ENCODE peak calls at places on chromosomes 11 and 22, in four cellular contexts. H is A549, W is GM12878, G is K562. D is an unnamed sample.

GRCh38 chr11:68946416-68947090 is 34.2 kb downstream of the MRGPRD start:
- DNase-seq in W (no peak), G (no peak), H (peak; percentile 31), D (no peak)

GRCh38 chr22:45731798-45732495 is 60.3 kb downstream of the ATXN10 start:
- DNase-seq in H (peak; percentile 28), G (no peak), W (no peak), D (peak; percentile 8)

GRCh38 chr11:126265801-126266200 is 2.9 kb downstream of the SRPRA start:
- DNase-seq in G (no peak), W (no peak), H (peak; percentile 8), D (no peak)

GRCh38 chr11:69274531-69275016 is 19.4 kb upstream of the MYEOV start:
- DNase-seq in G (no peak), W (no peak), H (no peak), D (no peak)

GRCh38 chr22:19957445-19957844 is 15.8 kb upstream of the TXNRD2 start:
- DNase-seq in H (no peak), G (no peak), W (no peak), D (no peak)

GRCh38 chr11:313787-314547 is at the start of gene IFITM1:
- DNase-seq in W (peak; percentile 92), G (peak; percentile 84), H (no peak), D (no peak)

GRCh38 chr11:114397349-114397982 is 2.8 kb downstream of the C11orf71 start:
- DNase-seq in G (peak; percentile 15), W (no peak), H (no peak), D (no peak)

GRCh38 chr11:122895591-122895990 is 13.0 kb downstream of the JHY start:
- DNase-seq in G (no peak), W (no peak), H (no peak), D (no peak)

GRCh38 chr11:76285397-76285796 is 79.1 kb upstream of the WNT11 start:
- DNase-seq in G (no peak), W (no peak), H (no peak), D (no peak)

GRCh38 chr22:32322986-32323385 is 34.7 kb upstream of the RFPL3 start:
- DNase-seq in W (no peak), H (no peak), G (no peak), D (no peak)

GRCh38 chr22:28940441-28940840 is 57.1 kb downstream of the ZNRF3 start:
- DNase-seq in H (no peak), W (no peak), G (no peak), D (no peak)

GRCh38 chr11:63831326-63831725 is 7.6 kb upstream of the MARK2 start:
- DNase-seq in G (no peak), H (no peak), W (no peak), D (no peak)

GRCh38 chr11:103257360-103257759 is 148.1 kb downstream of the DYNC2H1 start:
- DNase-seq in G (no peak), H (peak; percentile 6), W (no peak), D (peak; percentile 3)

GRCh38 chr11:47595967-47596366 is 1.8 kb upstream of the C1QTNF4 start:
- DNase-seq in G (no peak), H (no peak), W (no peak), D (no peak)

GRCh38 chr11:83007477-83007876 is 64.2 kb downstream of the RAB30 start:
- DNase-seq in G (no peak), H (no peak), W (no peak), D (no peak)

GRCh38 chr22:22786301-22787115 is 101.1 kb upstream of the IGLL5 start:
- DNase-seq in H (no peak), W (no peak), G (peak; percentile 49), D (peak; percentile 20)

GRCh38 chr11:77479746-77480352 is 6.0 kb upstream of the PAK1 start:
- DNase-seq in G (no peak), W (no peak), H (no peak), D (no peak)

GRCh38 chr11:1039481-1040427 is 3.2 kb upstream of the MUC6 start:
- DNase-seq in H (no peak), G (no peak), W (no peak), D (no peak)

GRCh38 chr11:46845440-46845739 is 690 bp downstream of the CKAP5 start:
- DNase-seq in G (no peak), H (no peak), W (no peak), D (no peak)

GRCh38 chr11:85602551-85603218 is 24.5 kb downstream of the DLG2 start:
- DNase-seq in H (no peak), W (no peak), G (no peak), D (no peak)

GRCh38 chr11:61963282-61964057 is 4.0 kb downstream of the FTH1 start:
- DNase-seq in H (no peak), W (peak; percentile 53), G (no peak), D (no peak)
- TF ChIP-seq MYC in H (no peak), W (no peak), G (peak; percentile 86), D (no peak)

GRCh38 chr11:106001304-106002012 is 20.6 kb downstream of the MSANTD4 start:
- DNase-seq in W (no peak), G (no peak), H (no peak), D (no peak)
- TF ChIP-seq KDM1A in W (no peak), G (no peak), H (no peak), D (no peak)

GRCh38 chr11:96215094-96215782 is 127.8 kb downstream of the MAML2 start:
- DNase-seq in G (peak; percentile 16), W (peak; percentile 72), H (no peak), D (no peak)
- TF ChIP-seq MYC in G (no peak), W (no peak), H (no peak), D (no peak)

DNA sequence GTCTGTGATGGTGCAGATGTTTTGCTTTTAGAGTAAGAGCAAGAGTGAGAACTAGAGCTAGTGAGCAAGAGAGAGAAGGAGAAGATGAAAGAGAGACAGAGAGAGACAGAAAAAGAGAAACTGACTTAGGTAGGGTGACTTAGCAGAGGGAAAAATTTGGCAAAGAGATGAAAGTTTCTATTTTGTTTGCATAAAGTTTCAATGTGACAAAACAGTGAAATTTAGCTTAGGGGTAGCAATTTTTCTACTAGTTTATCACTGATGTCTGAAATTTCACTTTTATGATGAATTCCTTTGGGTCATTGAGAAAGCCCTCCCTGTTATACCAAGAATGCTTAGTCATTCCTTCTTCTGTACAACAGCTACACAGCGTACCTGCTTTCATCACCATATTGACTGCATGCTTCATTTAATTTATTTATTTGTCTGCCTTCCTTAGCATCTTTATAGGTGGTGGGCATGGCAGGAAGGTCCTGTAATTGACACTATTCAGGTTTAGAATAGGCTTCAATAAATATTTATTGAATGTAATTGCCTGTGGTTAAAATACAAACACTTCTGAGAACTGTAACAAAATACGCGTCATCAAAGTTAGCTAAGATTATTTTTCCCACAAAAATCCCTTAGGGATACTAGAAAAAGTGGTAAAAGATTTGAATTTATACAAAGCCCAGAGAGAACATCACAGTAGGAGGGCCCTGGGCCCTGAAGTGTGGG is 19.9 kb upstream of the CTSC start:
- DNase-seq in H (no peak), G (peak; percentile 52), W (peak; percentile 79), D (no peak)
- TF ChIP-seq KDM1A in H (no peak), G (no peak), W (no peak), D (no peak)

D was measured in HepG2.